ENCODE peak calls at places on chromosomes 1 and 21, in five cellular contexts. Y is T-cell; F is H54; K is A673; W is activated CD4-positive, alpha-beta T cell treated with anti-CD3 and anti-CD28 coated beads, Interleukin-2, amount 10 ng/mL, durations not matched to agents 7 days and 5 days. S is an unnamed sample.

GRCh38 chr21:44092201-44092600 is 15.0 kb upstream of the PWP2 start:
- DNase-seq in Y (no peak), F (no peak), K (no peak), W (no peak), S (no peak)

GRCh38 chr21:38824124-38824822 is 18.5 kb downstream of the ETS2 start:
- DNase-seq in Y (no peak), F (no peak), K (no peak), W (no peak), S (peak)

GRCh38 chr21:37322084-37322483 is 44.5 kb upstream of the DYRK1A start:
- DNase-seq in Y (no peak), F (no peak), K (no peak), W (no peak), S (no peak)

GRCh38 chr1:150366416-150367296 is 2.7 kb downstream of the RPRD2 start:
- DNase-seq in Y (no peak), F (no peak), K (peak), W (no peak), S (peak)

GRCh38 chr1:74729741-74730478 is 2.9 kb downstream of the CRYZ start:
- DNase-seq in Y (no peak), F (peak), K (peak), W (no peak), S (peak)

GRCh38 chr1:36248250-36248894 is 24.1 kb downstream of the THRAP3 start:
- DNase-seq in Y (no peak), F (no peak), K (no peak), W (no peak), S (peak)

GRCh38 chr1:219548386-219548785 is 64.5 kb downstream of the ZC3H11B start:
- DNase-seq in Y (no peak), F (no peak), K (no peak), W (no peak), S (no peak)

GRCh38 chr1:183837062-183837461 is 32.1 kb downstream of the RGL1 start:
- DNase-seq in Y (no peak), F (no peak), K (peak), W (no peak), S (no peak)

GRCh38 chr1:35717911-35718476 is 690 bp downstream of the C1orf216 start:
- DNase-seq in Y (no peak), F (peak), K (peak), W (no peak), S (peak)

GRCh38 chr21:36478941-36479340 is 981 bp downstream of the CLDN14 start:
- DNase-seq in Y (no peak), F (no peak), K (peak), W (no peak), S (peak)

GRCh38 chr1:83996621-83997020 is 2.3 kb downstream of the TTLL7 start:
- DNase-seq in Y (no peak), F (peak), K (peak), W (no peak), S (peak)

GRCh38 chr1:94105957-94106529 is 14.9 kb downstream of the ABCA4 start:
- DNase-seq in Y (no peak), F (no peak), K (peak), W (no peak), S (peak)

GRCh38 chr1:12745126-12745991 is 641 bp upstream of the CFAP107 start:
- DNase-seq in Y (no peak), F (no peak), K (peak), W (no peak), S (no peak)

GRCh38 chr1:61042679-61043009 is 39.7 kb upstream of the NFIA start:
- DNase-seq in Y (no peak), F (no peak), K (no peak), W (no peak), S (no peak)

GRCh38 chr1:41152622-41153044 is 89.5 kb downstream of the SCMH1 start:
- DNase-seq in Y (no peak), F (peak), K (peak), W (no peak), S (peak)

GRCh38 chr1:111163363-111163762 is 23.3 kb downstream of the CEPT1 start:
- DNase-seq in Y (no peak), F (no peak), K (no peak), W (no peak), S (no peak)

GRCh38 chr1:8091691-8092090 is 65.6 kb upstream of the ERRFI1 start:
- DNase-seq in Y (no peak), F (no peak), K (no peak), W (no peak), S (no peak)

GRCh38 chr1:70934197-70934961 is 113.2 kb downstream of the PTGER3 start:
- DNase-seq in Y (no peak), F (no peak), K (no peak), W (no peak), S (no peak)

GRCh38 chr1:156673387-156674121 is 3.7 kb downstream of the NES start:
- DNase-seq in Y (no peak), F (no peak), K (no peak), W (no peak), S (peak)

GRCh38 chr1:221440658-221441057 is 301.2 kb downstream of the DUSP10 start:
- DNase-seq in Y (no peak), F (no peak), K (peak), W (no peak), S (peak)

GRCh38 chr1:207240325-207241095 is 81.0 kb upstream of the CD55 start:
- DNase-seq in Y (no peak), F (no peak), K (no peak), W (no peak), S (peak)

GRCh38 chr1:6870086-6870485 is 84.8 kb downstream of the CAMTA1 start:
- DNase-seq in Y (no peak), F (no peak), K (no peak), W (no peak), S (peak)

GRCh38 chr1:203378529-203379271 is 27.8 kb upstream of the FMOD start:
- DNase-seq in Y (no peak), F (no peak), K (no peak), W (no peak), S (no peak)

GRCh38 chr1:205321109-205321958 is at the start of gene NUAK2:
- DNase-seq in Y (peak), F (peak), K (peak), W (peak), S (peak)

GRCh38 chr1:168623003-168623828 is 46.8 kb downstream of the XCL1 start:
- DNase-seq in Y (no peak), F (no peak), K (peak), W (no peak), S (peak)

GRCh38 chr1:210143465-210144062 is 89.0 kb upstream of the SERTAD4 start:
- DNase-seq in Y (no peak), F (no peak), K (peak), W (peak), S (peak)

GRCh38 chr1:6008696-6009095 is 16.5 kb upstream of the NPHP4 start:
- DNase-seq in Y (no peak), F (no peak), K (no peak), W (no peak), S (no peak)

GRCh38 chr1:34518146-34518545 is 236.7 kb upstream of the GJB5 start:
- DNase-seq in Y (no peak), F (no peak), K (no peak), W (no peak), S (no peak)

GRCh38 chr21:17613242-17613676 is 558 bp upstream of the BTG3 start:
- DNase-seq in Y (peak), F (no peak), K (peak), W (no peak), S (peak)

GRCh38 chr1:62810420-62811274 is 26.7 kb downstream of the ATG4C start:
- DNase-seq in Y (no peak), F (no peak), K (no peak), W (no peak), S (no peak)

GRCh38 chr1:20069932-20070331 is at the start of gene PLA2G5:
- DNase-seq in Y (no peak), F (no peak), K (no peak), W (no peak), S (peak)